ENCODE peak calls at places on chromosome 7, in six cellular contexts. O is K562, N is GM12878, F is upper lobe of left lung, X is HepG2, S is A549. A is an unnamed sample.

GRCh38 chr7:44059219-44060090 is 5.9 kb downstream of the PGAM2 start:
- ATAC-seq in O (no peak), N (peak; percentile 71), F (no peak), X (no peak), S (no peak), A (no peak)

GRCh38 chr7:158527902-158528502 is 59.6 kb downstream of the PTPRN2 start:
- ATAC-seq in O (no peak), N (no peak), F (no peak), X (no peak), S (no peak), A (no peak)

GRCh38 chr7:151999337-152000090 is 26.0 kb upstream of the GALNT11 start:
- ATAC-seq in O (no peak), N (no peak), F (no peak), X (no peak), S (no peak), A (peak; percentile 71)

GRCh38 chr7:33554576-33554975 is 350.8 kb upstream of the BMPER start:
- ATAC-seq in O (no peak), N (no peak), F (no peak), X (no peak), S (no peak), A (no peak)

GRCh38 chr7:5363729-5364128 is 59.9 kb downstream of the TNRC18 start:
- ATAC-seq in O (no peak), N (peak; percentile 38), F (no peak), X (no peak), S (no peak), A (no peak)

GRCh38 chr7:153808117-153808516 is 244.1 kb upstream of the DPP6 start:
- ATAC-seq in O (no peak), N (no peak), F (no peak), X (no peak), S (no peak), A (no peak)

GRCh38 chr7:87779806-87780205 is 96.4 kb downstream of the SLC25A40 start:
- ATAC-seq in O (no peak), N (no peak), F (no peak), X (no peak), S (no peak), A (no peak)

GRCh38 chr7:46494026-46494425 is 573.0 kb upstream of the IGFBP3 start:
- ATAC-seq in O (no peak), N (no peak), F (no peak), X (no peak), S (no peak), A (no peak)

GRCh38 chr7:135743907-135744789 is 4.5 kb downstream of the FAM180A start:
- ATAC-seq in O (no peak), N (no peak), F (no peak), X (no peak), S (no peak), A (no peak)

GRCh38 chr7:35754741-35755140 is 46.1 kb upstream of the SEPTIN7 start:
- ATAC-seq in O (no peak), N (no peak), F (no peak), X (no peak), S (no peak), A (peak; percentile 83)

GRCh38 chr7:105846404-105846803 is 30.0 kb downstream of the ATXN7L1 start:
- ATAC-seq in O (no peak), N (no peak), F (no peak), X (no peak), S (no peak), A (no peak)

GRCh38 chr7:143394068-143394467 is 12.9 kb downstream of the ZYX start:
- ATAC-seq in O (no peak), N (no peak), F (no peak), X (no peak), S (no peak), A (no peak)

GRCh38 chr7:33422825-33423645 is 293.7 kb downstream of the BBS9 start:
- ATAC-seq in O (no peak), N (peak; percentile 71), F (no peak), X (no peak), S (no peak), A (no peak)

GRCh38 chr7:12638851-12639467 is 48.5 kb upstream of the ARL4A start:
- ATAC-seq in O (peak; percentile 61), N (peak; percentile 58), F (no peak), X (no peak), S (peak; percentile 48), A (no peak)

GRCh38 chr7:140540142-140540777 is 61.0 kb upstream of the MKRN1 start:
- ATAC-seq in O (peak; percentile 13), N (no peak), F (no peak), X (peak; percentile 55), S (no peak), A (no peak)

GRCh38 chr7:25037325-25037724 is 57.3 kb upstream of the OSBPL3 start:
- ATAC-seq in O (no peak), N (no peak), F (no peak), X (no peak), S (no peak), A (no peak)

GRCh38 chr7:97117035-97117371 is 495 bp upstream of the SDHAF3 start:
- ATAC-seq in O (no peak), N (no peak), F (peak; percentile 26), X (peak; percentile 9), S (no peak), A (peak; percentile 16)

GRCh38 chr7:876972-877311 is 588 bp downstream of the GET4 start:
- ATAC-seq in O (peak; percentile 57), N (peak; percentile 54), F (no peak), X (peak; percentile 44), S (peak; percentile 71), A (peak; percentile 14)

GRCh38 chr7:877312-878232 is 1.2 kb downstream of the GET4 start:
- ATAC-seq in O (peak; percentile 44), N (peak; percentile 2), F (no peak), X (peak; percentile 23), S (peak; percentile 1), A (no peak)

GRCh38 chr7:875476-876076 is 778 bp upstream of the GET4 start:
- ATAC-seq in O (no peak), N (no peak), F (no peak), X (no peak), S (no peak), A (no peak)

GRCh38 chr7:875051-875450 is 1.3 kb upstream of the GET4 start:
- ATAC-seq in O (no peak), N (no peak), F (no peak), X (no peak), S (no peak), A (no peak)

DNA sequence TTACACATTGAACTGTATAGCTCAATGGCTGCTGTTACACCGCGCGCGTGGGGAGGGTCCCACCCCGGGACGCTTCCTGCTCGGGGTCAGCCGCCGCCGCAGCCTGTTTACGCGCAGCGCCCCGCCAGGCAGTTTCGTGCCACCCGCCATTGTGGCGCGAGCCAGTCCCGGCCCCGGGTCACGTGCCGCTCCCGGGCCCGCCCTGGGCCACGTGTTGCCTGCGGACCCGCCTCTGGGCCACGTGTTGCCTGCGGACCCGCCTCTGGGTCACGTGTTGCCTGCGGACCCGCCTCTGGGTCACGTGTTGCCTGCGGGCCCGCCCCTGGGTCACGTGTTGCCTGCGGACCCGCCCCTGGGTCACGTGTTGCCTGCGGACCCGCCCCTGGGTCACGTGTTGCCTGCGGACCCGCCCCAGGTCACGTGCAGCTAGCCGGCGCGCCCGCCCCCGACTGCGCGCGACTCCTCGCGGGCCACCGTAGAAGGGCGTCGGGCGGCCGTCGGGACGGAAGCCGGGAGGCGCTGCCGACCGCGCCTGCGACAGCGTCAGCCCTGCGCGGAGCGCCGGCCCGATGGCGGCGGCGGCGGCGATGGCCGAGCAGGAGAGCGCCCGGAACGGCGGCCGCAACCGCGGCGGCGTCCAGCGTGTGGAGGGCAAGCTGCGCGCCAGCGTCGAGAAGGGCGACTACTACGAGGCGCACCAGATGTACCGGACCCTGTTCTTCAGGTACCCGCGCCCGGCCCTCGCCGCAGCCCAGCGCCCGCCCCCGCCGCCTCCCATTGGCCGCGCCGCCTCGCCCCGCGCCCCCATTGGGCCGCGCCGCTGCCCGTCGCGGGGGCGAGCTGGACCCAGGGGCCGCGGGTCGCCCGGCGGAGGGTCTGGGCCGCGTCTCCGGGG is at the start of gene GET4:
- ATAC-seq in O (peak; percentile 85), N (peak; percentile 90), F (peak; percentile 89), X (peak; percentile 88), S (peak; percentile 89), A (peak; percentile 87)
- TF ChIP-seq EP300 in O (no peak), N (no peak), F (no peak), X (no peak), S (no peak), A (no peak)

GRCh38 chr7:80831996-80832395 is 86.9 kb downstream of the SEMA3C start:
- ATAC-seq in O (no peak), N (no peak), F (no peak), X (no peak), S (no peak), A (no peak)

GRCh38 chr7:80837345-80837744 is 81.5 kb downstream of the SEMA3C start:
- ATAC-seq in O (no peak), N (no peak), F (no peak), X (no peak), S (no peak), A (no peak)

GRCh38 chr7:80834105-80834410 is 84.8 kb downstream of the SEMA3C start:
- ATAC-seq in O (no peak), N (no peak), F (no peak), X (no peak), S (no peak), A (no peak)

GRCh38 chr7:80833289-80834104 is 85.4 kb downstream of the SEMA3C start:
- ATAC-seq in O (no peak), N (no peak), F (no peak), X (no peak), S (no peak), A (no peak)

GRCh38 chr7:80835251-80835650 is 83.6 kb downstream of the SEMA3C start:
- ATAC-seq in O (no peak), N (no peak), F (no peak), X (no peak), S (no peak), A (no peak)
- H3K4me1 ChIP-seq in O (no peaks in the 10 kb centered on the region), N (no peaks in the 10 kb centered on the region), F (peaks cover 6% of the 10 kb centered on the region), X (no peaks in the 10 kb centered on the region), S (peaks cover 73% of the 10 kb centered on the region), A (peaks cover 9% of the 10 kb centered on the region)

GRCh38 chr7:94431620-94432295 is 37.1 kb downstream of the COL1A2 start:
- ATAC-seq in O (no peak), N (no peak), F (no peak), X (no peak), S (no peak), A (no peak)
- TF ChIP-seq EP300 in O (no peak), N (no peak), F (no peak), X (no peak), S (no peak), A (no peak)

GRCh38 chr7:29342761-29343160 is 148.2 kb downstream of the CHN2 start:
- ATAC-seq in O (no peak), N (no peak), F (no peak), X (no peak), S (no peak), A (no peak)
- H3K4me1 ChIP-seq in O (no peaks in the 10 kb centered on the region), N (no peaks in the 10 kb centered on the region), F (peaks cover 4% of the 10 kb centered on the region), X (peaks cover 63% of the 10 kb centered on the region), S (no peaks in the 10 kb centered on the region), A (no peaks in the 10 kb centered on the region)

GRCh38 chr7:131115340-131115739 is 212.3 kb upstream of the MKLN1 start:
- ATAC-seq in O (no peak), N (no peak), F (no peak), X (no peak), S (no peak), A (no peak)
- TF ChIP-seq EP300 in O (no peak), N (no peak), F (no peak), X (no peak), S (no peak), A (no peak)

A was measured in gastroesophageal sphincter.